ENCODE peak calls at places on chromosomes 1 and 21, in ten cellular contexts. E is uterus, Q is heart left ventricle, Z is fibroblast of lung, N is tibial nerve, F is brain microvascular endothelial cell, Y is OCI-LY7, J is mesendoderm, S is astrocyte, M is heart right ventricle. I is an unnamed sample.

GRCh38 chr1:15152318-15153183 is 996 bp upstream of the TMEM51 start:
- DNase-seq in E (peak), Q (peak), Z (peak), N (peak), F (peak), Y (no peak), J (peak), S (peak), M (peak), I (peak)

GRCh38 chr1:9842073-9842711 is 18.4 kb upstream of the CLSTN1 start:
- DNase-seq in E (no peak), Q (no peak), Z (no peak), N (no peak), F (no peak), Y (no peak), J (no peak), S (no peak), M (no peak), I (no peak)

GRCh38 chr1:81912383-81912782 is 111.6 kb downstream of the ADGRL2 start:
- DNase-seq in E (no peak), Q (no peak), Z (no peak), N (no peak), F (no peak), Y (no peak), J (no peak), S (no peak), M (no peak), I (no peak)

GRCh38 chr1:236522937-236523703 is 662 bp upstream of the LGALS8 start:
- DNase-seq in E (peak), Q (peak), Z (no peak), N (no peak), F (no peak), Y (no peak), J (no peak), S (no peak), M (peak), I (no peak)

GRCh38 chr21:38229260-38229877 is 27.4 kb upstream of the KCNJ15 start:
- DNase-seq in E (no peak), Q (no peak), Z (peak), N (no peak), F (no peak), Y (peak), J (peak), S (no peak), M (no peak), I (peak)

GRCh38 chr1:25567710-25568089 is 24.3 kb downstream of the LDLRAP1 start:
- DNase-seq in E (peak), Q (no peak), Z (no peak), N (no peak), F (peak), Y (no peak), J (no peak), S (no peak), M (no peak), I (no peak)

GRCh38 chr1:110620250-110620615 is 14.1 kb upstream of the KCNA2 start:
- DNase-seq in E (no peak), Q (no peak), Z (no peak), N (no peak), F (no peak), Y (no peak), J (no peak), S (no peak), M (no peak), I (no peak)

GRCh38 chr1:181033128-181033798 is 520 bp upstream of the MR1 start:
- DNase-seq in E (no peak), Q (peak), Z (peak), N (no peak), F (peak), Y (peak), J (no peak), S (no peak), M (no peak), I (no peak)

GRCh38 chr1:88774151-88774556 is 90.1 kb downstream of the PKN2 start:
- DNase-seq in E (no peak), Q (no peak), Z (no peak), N (no peak), F (no peak), Y (no peak), J (peak), S (peak), M (no peak), I (no peak)

GRCh38 chr1:59072017-59072947 is 224.6 kb upstream of the FGGY start:
- DNase-seq in E (no peak), Q (no peak), Z (no peak), N (no peak), F (no peak), Y (peak), J (peak), S (no peak), M (no peak), I (no peak)

GRCh38 chr1:235920596-235921375 is 54.1 kb upstream of the LYST start:
- DNase-seq in E (no peak), Q (no peak), Z (no peak), N (no peak), F (no peak), Y (no peak), J (peak), S (peak), M (no peak), I (no peak)

GRCh38 chr1:51313961-51314777 is 16.2 kb downstream of the TTC39A start:
- DNase-seq in E (no peak), Q (no peak), Z (peak), N (no peak), F (peak), Y (no peak), J (no peak), S (peak), M (no peak), I (no peak)

GRCh38 chr1:16334655-16335340 is 17.5 kb downstream of the FBXO42 start:
- DNase-seq in E (no peak), Q (no peak), Z (no peak), N (no peak), F (no peak), Y (no peak), J (peak), S (no peak), M (no peak), I (no peak)

GRCh38 chr21:25885405-25885804 is 150.6 kb downstream of the GABPA start:
- DNase-seq in E (no peak), Q (no peak), Z (no peak), N (no peak), F (no peak), Y (no peak), J (no peak), S (no peak), M (no peak), I (no peak)

GRCh38 chr1:41735587-41736290 is 183.0 kb downstream of the HIVEP3 start:
- DNase-seq in E (no peak), Q (peak), Z (no peak), N (no peak), F (no peak), Y (no peak), J (peak), S (no peak), M (peak), I (no peak)

GRCh38 chr21:44450402-44450801 is 4.9 kb upstream of the LRRC3 start:
- DNase-seq in E (no peak), Q (no peak), Z (no peak), N (no peak), F (no peak), Y (no peak), J (no peak), S (no peak), M (no peak), I (no peak)

GRCh38 chr1:209513226-209513625 is 70.3 kb upstream of the CAMK1G start:
- DNase-seq in E (no peak), Q (no peak), Z (peak), N (no peak), F (peak), Y (peak), J (peak), S (peak), M (no peak), I (peak)

GRCh38 chr1:14921057-14921456 is 232.5 kb upstream of the TMEM51 start:
- DNase-seq in E (no peak), Q (peak), Z (peak), N (no peak), F (peak), Y (no peak), J (no peak), S (no peak), M (no peak), I (no peak)

GRCh38 chr21:45072963-45073300 is 1.4 kb upstream of the ADARB1 start:
- DNase-seq in E (no peak), Q (no peak), Z (no peak), N (no peak), F (no peak), Y (no peak), J (no peak), S (no peak), M (no peak), I (no peak)

GRCh38 chr1:184366992-184367391 is 19.8 kb upstream of the C1orf21 start:
- DNase-seq in E (no peak), Q (no peak), Z (peak), N (no peak), F (peak), Y (no peak), J (no peak), S (no peak), M (no peak), I (no peak)

GRCh38 chr1:62110198-62110817 is 84.3 kb upstream of the L1TD1 start:
- DNase-seq in E (peak), Q (no peak), Z (no peak), N (no peak), F (peak), Y (no peak), J (no peak), S (no peak), M (no peak), I (no peak)

GRCh38 chr1:94382163-94382562 is 36.0 kb upstream of the ABCD3 start:
- DNase-seq in E (no peak), Q (no peak), Z (no peak), N (no peak), F (no peak), Y (no peak), J (no peak), S (no peak), M (no peak), I (peak)

GRCh38 chr1:41977329-41977728 is 58.6 kb upstream of the HIVEP3 start:
- DNase-seq in E (no peak), Q (no peak), Z (no peak), N (no peak), F (no peak), Y (no peak), J (no peak), S (no peak), M (no peak), I (peak)

GRCh38 chr1:220487297-220487820 is 40.6 kb upstream of the MARK1 start:
- DNase-seq in E (no peak), Q (no peak), Z (peak), N (no peak), F (peak), Y (no peak), J (peak), S (peak), M (no peak), I (peak)

GRCh38 chr1:156930483-156930882 is 10.1 kb downstream of the LRRC71 start:
- DNase-seq in E (no peak), Q (no peak), Z (no peak), N (no peak), F (no peak), Y (no peak), J (no peak), S (no peak), M (no peak), I (no peak)

GRCh38 chr1:89322402-89322801 is 41.5 kb upstream of the GBP6 start:
- DNase-seq in E (no peak), Q (peak), Z (no peak), N (no peak), F (no peak), Y (no peak), J (no peak), S (no peak), M (peak), I (no peak)

GRCh38 chr1:93338426-93338825 is 7.3 kb upstream of the DR1 start:
- DNase-seq in E (no peak), Q (no peak), Z (peak), N (no peak), F (peak), Y (no peak), J (no peak), S (peak), M (no peak), I (no peak)

GRCh38 chr1:29719253-29719652 is 482.9 kb downstream of the PTPRU start:
- DNase-seq in E (no peak), Q (no peak), Z (no peak), N (no peak), F (no peak), Y (no peak), J (no peak), S (peak), M (no peak), I (no peak)

GRCh38 chr21:39911286-39911685 is 44.0 kb downstream of the PCP4 start:
- DNase-seq in E (no peak), Q (no peak), Z (no peak), N (no peak), F (no peak), Y (no peak), J (peak), S (no peak), M (no peak), I (no peak)

GRCh38 chr1:76303348-76303712 is 228.8 kb downstream of the ST6GALNAC3 start:
- DNase-seq in E (no peak), Q (no peak), Z (no peak), N (no peak), F (no peak), Y (no peak), J (no peak), S (no peak), M (no peak), I (no peak)

DNA sequence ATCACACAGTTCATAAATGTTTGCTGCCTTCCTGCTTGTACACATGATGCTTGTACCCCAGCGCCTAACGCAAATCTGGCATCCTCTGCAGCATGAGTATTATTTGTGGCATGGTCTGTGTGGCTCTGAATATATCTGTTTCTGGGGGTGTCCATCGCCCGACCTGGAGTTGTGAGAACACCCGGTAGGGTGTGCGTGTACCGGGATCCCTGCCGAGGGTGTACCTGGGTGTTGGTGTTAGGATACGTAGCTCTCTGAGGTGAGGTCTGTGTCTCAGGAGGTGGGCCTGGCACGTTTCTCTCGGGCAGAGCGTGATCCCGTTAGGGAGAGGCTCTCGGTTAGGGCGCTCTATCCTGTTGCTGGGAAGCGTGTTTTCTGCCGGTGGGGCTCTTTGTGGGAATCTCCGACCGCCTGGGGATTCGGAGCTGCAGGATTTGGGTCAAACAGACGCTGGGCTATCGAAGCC is 10.4 kb upstream of the CDC20 start:
- DNase-seq in E (no peak), Q (no peak), Z (no peak), N (no peak), F (no peak), Y (no peak), J (no peak), S (no peak), M (no peak), I (no peak)
- H3K4me3 ChIP-seq in E (peak), Q (peak), Z (peak), N (peak), F (peak), Y (peak), J (peak), S (peak), M (peak), I (peak)

GRCh38 chr1:48035371-48036141 is 38.4 kb upstream of the TRABD2B start:
- DNase-seq in E (no peak), Q (peak), Z (peak), N (no peak), F (no peak), Y (no peak), J (no peak), S (no peak), M (no peak), I (no peak)
- H3K27ac ChIP-seq in E (no peak), Q (no peak), Z (no peak), N (no peak), F (no peak), Y (no peak), J (no peak), S (no peak), M (no peak), I (no peak)

DNA sequence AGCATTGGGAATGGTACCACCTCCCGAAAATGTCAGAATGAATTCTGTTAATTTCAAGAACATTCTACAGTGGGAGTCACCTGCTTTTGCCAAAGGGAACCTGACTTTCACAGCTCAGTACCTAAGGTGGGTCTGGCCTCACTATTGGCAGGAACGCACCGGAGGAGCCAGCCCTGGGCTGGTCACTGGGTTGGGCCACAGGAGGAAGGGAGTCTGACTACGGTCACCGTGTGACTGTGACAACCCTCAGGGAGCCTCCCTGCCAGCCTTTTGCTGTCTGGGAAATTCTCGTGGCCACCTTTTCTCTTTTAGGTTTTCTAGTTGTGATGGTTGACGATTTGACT is 2.2 kb downstream of the IL10RB start:
- DNase-seq in E (no peak), Q (no peak), Z (no peak), N (no peak), F (no peak), Y (no peak), J (no peak), S (no peak), M (no peak), I (no peak)
- H3K4me3 ChIP-seq in E (no peak), Q (no peak), Z (no peak), N (no peak), F (no peak), Y (peak), J (no peak), S (no peak), M (no peak), I (no peak)

GRCh38 chr1:44684525-44684924 is 10.0 kb downstream of the ARMH1 start:
- DNase-seq in E (no peak), Q (no peak), Z (no peak), N (no peak), F (no peak), Y (peak), J (no peak), S (no peak), M (no peak), I (no peak)
- H3K27ac ChIP-seq in E (no peak), Q (no peak), Z (no peak), N (no peak), F (no peak), Y (peak), J (no peak), S (no peak), M (no peak), I (no peak)

DNA sequence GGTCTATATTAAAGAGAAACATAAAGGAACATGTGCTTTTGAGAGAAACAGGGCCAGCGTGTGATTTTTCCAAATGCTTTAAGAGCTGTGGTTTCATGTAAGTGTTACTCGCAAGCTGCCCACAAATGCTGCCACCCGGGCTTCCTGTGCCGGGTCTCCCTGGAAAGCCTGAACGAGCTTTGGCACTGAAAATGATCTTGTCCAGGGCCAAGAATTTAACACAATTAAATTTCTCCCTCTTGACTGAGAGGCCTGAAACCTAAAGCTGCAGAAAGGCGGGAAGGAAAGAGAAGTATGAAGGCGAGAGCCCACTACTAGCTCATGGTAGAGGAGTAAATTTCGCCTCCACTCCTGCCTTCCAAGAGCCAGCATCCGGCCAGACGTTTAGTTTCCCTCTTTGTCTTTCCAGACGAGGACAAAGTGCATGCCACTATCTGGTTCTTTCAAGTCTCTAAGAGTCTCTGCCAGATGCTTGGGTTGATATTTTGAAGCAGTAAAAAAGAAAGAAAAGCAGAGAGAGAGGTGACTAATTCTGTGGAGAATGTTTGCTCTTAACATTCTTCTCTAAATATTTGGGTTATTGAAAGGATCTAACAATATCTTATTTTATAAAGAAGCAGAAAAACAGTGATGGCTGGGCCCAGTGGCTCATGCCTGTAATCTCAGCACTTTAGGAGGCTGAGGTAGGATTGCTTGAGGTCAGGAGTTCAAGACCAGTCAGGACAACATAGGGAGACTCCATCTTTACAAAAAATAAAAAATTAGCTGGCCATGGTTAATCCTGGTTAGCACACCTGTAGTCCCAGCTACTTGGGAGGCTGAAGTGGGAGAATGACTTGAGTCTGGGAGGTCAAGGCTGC is 100.0 kb upstream of the HNRNPU start:
- DNase-seq in E (no peak), Q (no peak), Z (peak), N (no peak), F (peak), Y (no peak), J (peak), S (peak), M (no peak), I (no peak)
- H3K4me3 ChIP-seq in E (no peak), Q (no peak), Z (peak), N (no peak), F (no peak), Y (no peak), J (no peak), S (peak), M (no peak), I (peak)